ENCODE peak calls at places on chromosomes 4 and X, in ten cellular contexts. C, V, K, B, F, O, E, T, X and S are unnamed samples.
A peak's percentile ranks its signal among the peaks of the same experiment; 100 is the strongest.

GRCh38 chr4:77650787-77651186 is 45.2 kb downstream of the CXCL13 start:
- DNase-seq in F (no peak), B (no peak), X (no peak), T (no peak), O (no peak), C (no peak), V (no peak), K (no peak), E (no peak), S (no peak)

GRCh38 chrX:40169193-40170086 is 71.7 kb upstream of the BCOR start:
- DNase-seq in F (peak; percentile 86), O (peak; percentile 90), C (peak; percentile 64), V (peak; percentile 82), X (peak; percentile 46), E (peak; percentile 81), B (peak; percentile 69), K (no peak), T (peak; percentile 88), S (peak; percentile 81)

GRCh38 chrX:39577206-39577605 is 520.6 kb downstream of the BCOR start:
- DNase-seq in X (no peak), V (no peak), C (no peak), T (peak; percentile 19), O (no peak), B (no peak), F (no peak), K (no peak), E (no peak), S (peak; percentile 15)

GRCh38 chr4:128068927-128069326 is 7.8 kb downstream of the LARP1B start:
- DNase-seq in T (peak; percentile 41), K (no peak), C (no peak), E (peak; percentile 72), O (no peak), V (peak; percentile 21), F (no peak), X (no peak), B (no peak), S (peak; percentile 16)

GRCh38 chr4:149896428-149896827 is 80.8 kb upstream of the IQCM start:
- DNase-seq in O (no peak), C (no peak), X (no peak), E (peak; percentile 4), F (no peak), T (peak; percentile 42), V (peak; percentile 56), B (no peak), K (no peak), S (peak; percentile 50)

GRCh38 chr4:22877653-22878052 is 184.9 kb downstream of the GBA3 start:
- DNase-seq in C (no peak), T (no peak), E (no peak), X (no peak), B (no peak), K (no peak), V (no peak), O (no peak), F (no peak), S (no peak)

GRCh38 chr4:57110635-57111546 is 706 bp upstream of the IGFBP7 start:
- DNase-seq in C (peak; percentile 46), O (peak; percentile 79), E (no peak), X (peak; percentile 44), F (peak; percentile 62), T (peak; percentile 79), V (peak; percentile 81), B (peak; percentile 61), K (no peak), S (peak; percentile 83)

GRCh38 chrX:65587616-65588526 is 53.3 kb upstream of the LAS1L start:
- DNase-seq in E (peak; percentile 8), B (peak; percentile 75), F (peak; percentile 94), O (no peak), X (no peak), K (peak; percentile 62), T (peak; percentile 65), V (no peak), C (peak; percentile 60), S (peak; percentile 58)

GRCh38 chr4:127852661-127853060 is 28.0 kb upstream of the PLK4 start:
- DNase-seq in X (no peak), E (no peak), K (no peak), O (no peak), F (no peak), V (no peak), C (no peak), B (no peak), T (no peak), S (no peak)

GRCh38 chr4:186693159-186693815 is 30.4 kb downstream of the FAT1 start:
- DNase-seq in C (peak; percentile 74), V (no peak), B (peak; percentile 58), O (no peak), X (no peak), K (no peak), T (peak; percentile 75), E (peak; percentile 74), F (no peak), S (peak; percentile 93)

GRCh38 chr4:53929955-53930798 is 134.2 kb downstream of the CHIC2 start:
- DNase-seq in E (peak; percentile 78), K (peak; percentile 80), V (peak; percentile 84), B (peak; percentile 57), F (peak; percentile 65), C (peak; percentile 86), T (peak; percentile 88), O (no peak), X (peak; percentile 55), S (peak; percentile 87)

GRCh38 chrX:283115-283845 is 2.1 kb downstream of the PLCXD1 start:
- DNase-seq in C (peak; percentile 93), B (peak; percentile 93), K (peak; percentile 78), T (peak; percentile 88), V (peak; percentile 97), O (peak; percentile 96), E (peak; percentile 96), F (peak; percentile 92), X (peak; percentile 12), S (peak; percentile 88)

GRCh38 chr4:140426610-140427103 is 791 bp downstream of the CLGN start:
- DNase-seq in V (peak; percentile 73), X (no peak), T (no peak), C (no peak), B (no peak), F (no peak), O (no peak), K (no peak), E (no peak), S (peak; percentile 18)

GRCh38 chr4:85717366-85717765 is 242.4 kb downstream of the ARHGAP24 start:
- DNase-seq in K (no peak), O (no peak), X (no peak), C (no peak), E (no peak), B (no peak), F (no peak), V (no peak), T (peak; percentile 81), S (peak; percentile 29)

GRCh38 chr4:26076000-26076587 is 162.1 kb downstream of the SMIM20 start:
- DNase-seq in V (no peak), E (no peak), F (no peak), X (no peak), O (no peak), T (peak; percentile 6), K (no peak), B (no peak), C (peak; percentile 51), S (peak; percentile 35)

GRCh38 chr4:56372774-56373173 is 14.5 kb downstream of the AASDH start:
- DNase-seq in B (no peak), K (no peak), T (peak; percentile 13), F (no peak), O (no peak), V (no peak), E (no peak), X (peak; percentile 20), C (no peak), S (no peak)

GRCh38 chr4:29717658-29718057 is 1002.5 kb upstream of the PCDH7 start:
- DNase-seq in C (no peak), T (no peak), X (no peak), O (no peak), F (no peak), B (no peak), E (no peak), V (no peak), K (no peak), S (no peak)

GRCh38 chr4:87498446-87498900 is 30.7 kb downstream of the SPARCL1 start:
- DNase-seq in K (no peak), E (no peak), V (no peak), B (no peak), X (peak; percentile 16), T (peak; percentile 68), F (no peak), C (no peak), O (no peak), S (peak; percentile 50)
- H3K4me3 ChIP-seq in K (no peak overlapping the region), E (no peak overlapping the region), V (no peak overlapping the region), B (no peak overlapping the region), X (no peak overlapping the region), T (peak overlapping the region; percentile 26), F (no peak overlapping the region), C (no peak overlapping the region), O (no peak overlapping the region), S (no peak overlapping the region)

GRCh38 chr4:120922390-120923200 is at the start of gene PRDM5:
- DNase-seq in T (peak; percentile 65), B (peak; percentile 65), X (no peak), E (peak; percentile 47), K (peak; percentile 43), F (peak; percentile 89), V (peak; percentile 82), O (peak; percentile 78), C (peak; percentile 66), S (peak; percentile 65)
- TF ChIP-seq CTCF in T (peak; percentile 21), B (peak; percentile 9), X (peak; percentile 26), E (no peak), K (no peak), F (peak; percentile 22), V (peak; percentile 31), O (no peak), C (no peak), S (peak; percentile 12)

DNA sequence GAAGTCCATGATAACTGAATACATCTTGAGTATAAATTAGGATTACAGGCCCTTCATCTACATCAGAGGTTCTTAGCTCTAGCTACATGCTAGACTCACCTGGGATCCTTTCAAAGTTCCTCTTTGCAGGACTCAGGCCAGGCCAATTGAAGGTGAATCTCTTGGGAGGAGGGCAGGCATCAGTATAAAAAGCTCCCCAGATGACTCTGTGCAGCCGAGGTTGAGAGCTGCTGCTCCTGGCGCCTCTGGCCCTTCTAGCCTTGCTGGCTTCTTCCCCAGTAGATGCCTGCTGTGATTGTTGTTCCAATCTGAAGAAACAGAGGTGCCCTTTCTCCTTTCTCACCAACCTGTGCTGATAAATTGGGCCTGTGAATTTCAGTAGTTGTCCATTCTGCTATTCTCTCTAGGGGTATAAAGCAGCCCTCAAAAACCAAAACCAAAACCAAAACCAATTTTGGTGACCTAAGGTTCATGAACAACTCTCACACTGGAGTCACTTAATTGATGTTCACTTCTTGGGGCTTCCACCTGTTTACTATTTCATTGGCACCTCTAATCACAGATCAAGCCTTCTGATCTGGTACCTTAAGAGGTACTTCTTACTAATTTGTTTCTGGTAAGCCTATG is 78.7 kb downstream of the SUPT20HL2 start:
- DNase-seq in O (no peak), T (no peak), E (no peak), X (no peak), K (no peak), B (no peak), V (no peak), F (no peak), C (no peak), S (no peak)
- H3K4me3 ChIP-seq in O (no peak overlapping the region), T (no peak overlapping the region), E (no peak overlapping the region), X (no peak overlapping the region), K (no peak overlapping the region), B (no peak overlapping the region), V (no peak overlapping the region), F (no peak overlapping the region), C (no peak overlapping the region), S (no peak overlapping the region)

DNA sequence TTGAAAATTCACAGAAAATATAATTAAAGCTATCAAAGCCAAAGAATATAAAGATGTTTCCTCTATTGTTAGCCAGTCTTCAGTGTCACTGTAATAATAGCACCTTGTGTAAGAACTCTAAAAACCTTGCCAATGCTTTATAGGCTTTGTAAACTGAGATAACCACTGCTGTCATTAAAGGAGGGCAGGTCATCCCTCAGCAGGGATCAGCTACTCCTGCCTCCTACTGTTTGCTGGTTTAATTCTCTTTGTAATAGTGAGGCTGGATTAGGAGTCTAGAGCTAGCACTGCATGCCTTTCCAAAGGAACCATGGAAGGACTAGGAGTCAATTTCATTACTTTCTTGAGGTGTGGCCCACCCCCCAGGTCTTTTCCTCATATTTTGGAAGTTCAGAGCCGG is 46.2 kb downstream of the FHIP1A start:
- DNase-seq in F (no peak), K (no peak), X (no peak), T (no peak), C (peak; percentile 10), B (no peak), O (no peak), V (peak; percentile 55), E (no peak), S (no peak)
- TF ChIP-seq CTCF in F (no peak), K (no peak), X (no peak), T (no peak), C (no peak), B (no peak), O (no peak), V (no peak), E (no peak), S (no peak)